ENCODE peak calls at places on chromosome X, in four cellular contexts. One of them, this sample, is unnamed.
A peak's percentile ranks its signal among the peaks of the same experiment; 100 is the strongest.

GRCh38 chrX:107712231-107713204 is 63.1 kb downstream of the TSC22D3 start:
- DNase-seq in A172: no peak
- DNase-seq in NCI-H1105: no peak
- DNase-seq in putamen: no peak
- DNase-seq in this sample: no peak

GRCh38 chrX:48611703-48612102 is 14.4 kb downstream of the WDR13 start:
- DNase-seq in A172: no peak
- DNase-seq in NCI-H1105: no peak
- DNase-seq in putamen: no peak
- DNase-seq in this sample: no peak

GRCh38 chrX:72644946-72645345 is 69.2 kb downstream of the PHKA1 start:
- DNase-seq in A172: no peak
- DNase-seq in NCI-H1105: peak; percentile 12
- DNase-seq in putamen: no peak
- DNase-seq in this sample: no peak

GRCh38 chrX:63439580-63439979 is 88.4 kb upstream of the SPIN4 start:
- DNase-seq in A172: no peak
- DNase-seq in NCI-H1105: no peak
- DNase-seq in putamen: no peak
- DNase-seq in this sample: no peak

GRCh38 chrX:45515262-45516215 is 314.9 kb upstream of the DIPK2B start:
- DNase-seq in A172: peak; percentile 90
- DNase-seq in NCI-H1105: peak; percentile 0
- DNase-seq in putamen: peak; percentile 40
- DNase-seq in this sample: peak; percentile 45

GRCh38 chrX:19386679-19387078 is 43.0 kb downstream of the PDHA1 start:
- DNase-seq in A172: no peak
- DNase-seq in NCI-H1105: no peak
- DNase-seq in putamen: no peak
- DNase-seq in this sample: no peak

GRCh38 chrX:141904262-141904661 is 568 bp downstream of the MAGEC1 start:
- DNase-seq in A172: no peak
- DNase-seq in NCI-H1105: no peak
- DNase-seq in putamen: no peak
- DNase-seq in this sample: no peak

GRCh38 chrX:153649178-153649914 is 2.3 kb downstream of the DUSP9 start:
- DNase-seq in A172: peak; percentile 39
- DNase-seq in NCI-H1105: no peak
- DNase-seq in putamen: no peak
- DNase-seq in this sample: peak; percentile 30

GRCh38 chrX:134512566-134512965 is 52.6 kb downstream of the HPRT1 start:
- DNase-seq in A172: peak; percentile 44
- DNase-seq in NCI-H1105: no peak
- DNase-seq in putamen: peak; percentile 2
- DNase-seq in this sample: no peak

GRCh38 chrX:135463937-135464336 is 42.2 kb downstream of the SMIM10L2A start:
- DNase-seq in A172: no peak
- DNase-seq in NCI-H1105: no peak
- DNase-seq in putamen: no peak
- DNase-seq in this sample: no peak

GRCh38 chrX:1592863-1593201 is 1.4 kb downstream of the AKAP17A start:
- DNase-seq in A172: no peak
- DNase-seq in NCI-H1105: no peak
- DNase-seq in putamen: no peak
- DNase-seq in this sample: no peak

GRCh38 chrX:150935466-150935865 is 37.0 kb upstream of the CD99L2 start:
- DNase-seq in A172: peak; percentile 66
- DNase-seq in NCI-H1105: no peak
- DNase-seq in putamen: no peak
- DNase-seq in this sample: no peak

GRCh38 chrX:134948333-134949241 is 42.2 kb upstream of the SMIM10 start:
- DNase-seq in A172: peak; percentile 85
- DNase-seq in NCI-H1105: no peak
- DNase-seq in putamen: no peak
- DNase-seq in this sample: no peak

GRCh38 chrX:53594354-53594753 is 92.2 kb downstream of the HUWE1 start:
- DNase-seq in A172: no peak
- DNase-seq in NCI-H1105: no peak
- DNase-seq in putamen: no peak
- DNase-seq in this sample: no peak

GRCh38 chrX:71067079-71067478 is 1.1 kb downstream of the SNX12 start:
- DNase-seq in A172: no peak
- DNase-seq in NCI-H1105: no peak
- DNase-seq in putamen: no peak
- DNase-seq in this sample: no peak

GRCh38 chrX:132181364-132181763 is 37.9 kb downstream of the RAP2C start:
- DNase-seq in A172: no peak
- DNase-seq in NCI-H1105: no peak
- DNase-seq in putamen: no peak
- DNase-seq in this sample: no peak

GRCh38 chrX:8971116-8971515 is 62.8 kb downstream of the FAM9B start:
- DNase-seq in A172: peak; percentile 57
- DNase-seq in NCI-H1105: no peak
- DNase-seq in putamen: peak; percentile 1
- DNase-seq in this sample: peak; percentile 29

GRCh38 chrX:148269513-148269912 is 230.9 kb upstream of the AFF2 start:
- DNase-seq in A172: no peak
- DNase-seq in NCI-H1105: no peak
- DNase-seq in putamen: no peak
- DNase-seq in this sample: no peak

GRCh38 chrX:28225508-28225907 is 244.3 kb upstream of the DCAF8L1 start:
- DNase-seq in A172: no peak
- DNase-seq in NCI-H1105: no peak
- DNase-seq in putamen: no peak
- DNase-seq in this sample: no peak

GRCh38 chrX:43646800-43647199 is 9.3 kb upstream of the MAOA start:
- DNase-seq in A172: no peak
- DNase-seq in NCI-H1105: no peak
- DNase-seq in putamen: no peak
- DNase-seq in this sample: no peak

GRCh38 chrX:68273887-68274286 is 159.4 kb downstream of the OPHN1 start:
- DNase-seq in A172: no peak
- DNase-seq in NCI-H1105: no peak
- DNase-seq in putamen: no peak
- DNase-seq in this sample: no peak

GRCh38 chrX:10310502-10310901 is 153.7 kb downstream of the CLCN4 start:
- DNase-seq in A172: no peak
- DNase-seq in NCI-H1105: no peak
- DNase-seq in putamen: no peak
- DNase-seq in this sample: no peak

This sample was measured in NCI-H345.